ENCODE peak calls at places on chromosomes 16 and 17, in seven cellular contexts. One of them, this sample, is unnamed.

GRCh38 chr16:60491258-60491657 is 1545.0 kb downstream of the CDH8 start:
- DNase-seq in naive thymus-derived CD4-positive, alpha-beta T cell: no peak
- DNase-seq in T-helper 1 cell: no peak
- DNase-seq in cardiac septum: no peak
- DNase-seq in cardiac fibroblast: no peak
- DNase-seq in OCI-LY7: no peak
- DNase-seq in EH: no peak
- DNase-seq in this sample: no peak

GRCh38 chr16:50718061-50718760 is 23.7 kb upstream of the CYLD start:
- DNase-seq in naive thymus-derived CD4-positive, alpha-beta T cell: no peak
- DNase-seq in T-helper 1 cell: no peak
- DNase-seq in cardiac septum: no peak
- DNase-seq in cardiac fibroblast: peak
- DNase-seq in OCI-LY7: no peak
- DNase-seq in EH: peak
- DNase-seq in this sample: no peak

GRCh38 chr17:79979841-79980215 is 55.8 kb downstream of the TBC1D16 start:
- DNase-seq in naive thymus-derived CD4-positive, alpha-beta T cell: no peak
- DNase-seq in T-helper 1 cell: no peak
- DNase-seq in cardiac septum: peak
- DNase-seq in cardiac fibroblast: no peak
- DNase-seq in OCI-LY7: no peak
- DNase-seq in EH: no peak
- DNase-seq in this sample: no peak

GRCh38 chr17:58630883-58631522 is 60.8 kb downstream of the TEX14 start:
- DNase-seq in naive thymus-derived CD4-positive, alpha-beta T cell: no peak
- DNase-seq in T-helper 1 cell: no peak
- DNase-seq in cardiac septum: no peak
- DNase-seq in cardiac fibroblast: no peak
- DNase-seq in OCI-LY7: no peak
- DNase-seq in EH: no peak
- DNase-seq in this sample: no peak

GRCh38 chr17:19703106-19703775 is 13.1 kb downstream of the SLC47A2 start:
- DNase-seq in naive thymus-derived CD4-positive, alpha-beta T cell: no peak
- DNase-seq in T-helper 1 cell: no peak
- DNase-seq in cardiac septum: no peak
- DNase-seq in cardiac fibroblast: peak
- DNase-seq in OCI-LY7: peak
- DNase-seq in EH: no peak
- DNase-seq in this sample: no peak

GRCh38 chr16:79751785-79752184 is 151.2 kb upstream of the MAF start:
- DNase-seq in naive thymus-derived CD4-positive, alpha-beta T cell: no peak
- DNase-seq in T-helper 1 cell: no peak
- DNase-seq in cardiac septum: no peak
- DNase-seq in cardiac fibroblast: peak
- DNase-seq in OCI-LY7: no peak
- DNase-seq in EH: no peak
- DNase-seq in this sample: no peak

GRCh38 chr17:17719199-17719940 is 38.1 kb downstream of the RAI1 start:
- DNase-seq in naive thymus-derived CD4-positive, alpha-beta T cell: no peak
- DNase-seq in T-helper 1 cell: no peak
- DNase-seq in cardiac septum: no peak
- DNase-seq in cardiac fibroblast: no peak
- DNase-seq in OCI-LY7: no peak
- DNase-seq in EH: no peak
- DNase-seq in this sample: no peak

GRCh38 chr16:50611332-50611934 is 63.2 kb downstream of the NKD1 start:
- DNase-seq in naive thymus-derived CD4-positive, alpha-beta T cell: no peak
- DNase-seq in T-helper 1 cell: no peak
- DNase-seq in cardiac septum: no peak
- DNase-seq in cardiac fibroblast: peak
- DNase-seq in OCI-LY7: no peak
- DNase-seq in EH: peak
- DNase-seq in this sample: no peak

GRCh38 chr17:63611354-63611753 is 10.7 kb downstream of the TACO1 start:
- DNase-seq in naive thymus-derived CD4-positive, alpha-beta T cell: peak
- DNase-seq in T-helper 1 cell: no peak
- DNase-seq in cardiac septum: no peak
- DNase-seq in cardiac fibroblast: no peak
- DNase-seq in OCI-LY7: no peak
- DNase-seq in EH: no peak
- DNase-seq in this sample: no peak

GRCh38 chr17:15662726-15663125 is 21.4 kb downstream of the TRIM16 start:
- DNase-seq in naive thymus-derived CD4-positive, alpha-beta T cell: no peak
- DNase-seq in T-helper 1 cell: no peak
- DNase-seq in cardiac septum: no peak
- DNase-seq in cardiac fibroblast: no peak
- DNase-seq in OCI-LY7: no peak
- DNase-seq in EH: no peak
- DNase-seq in this sample: no peak

GRCh38 chr16:48504216-48504615 is 105.8 kb downstream of the N4BP1 start:
- DNase-seq in naive thymus-derived CD4-positive, alpha-beta T cell: no peak
- DNase-seq in T-helper 1 cell: no peak
- DNase-seq in cardiac septum: no peak
- DNase-seq in cardiac fibroblast: no peak
- DNase-seq in OCI-LY7: no peak
- DNase-seq in EH: no peak
- DNase-seq in this sample: peak

GRCh38 chr16:65975049-65975708 is 391.3 kb upstream of the CDH5 start:
- DNase-seq in naive thymus-derived CD4-positive, alpha-beta T cell: no peak
- DNase-seq in T-helper 1 cell: no peak
- DNase-seq in cardiac septum: no peak
- DNase-seq in cardiac fibroblast: peak
- DNase-seq in OCI-LY7: no peak
- DNase-seq in EH: peak
- DNase-seq in this sample: no peak

GRCh38 chr17:82859431-82860403 is 19.9 kb upstream of the ZNF750 start:
- DNase-seq in naive thymus-derived CD4-positive, alpha-beta T cell: peak
- DNase-seq in T-helper 1 cell: no peak
- DNase-seq in cardiac septum: no peak
- DNase-seq in cardiac fibroblast: peak
- DNase-seq in OCI-LY7: peak
- DNase-seq in EH: peak
- DNase-seq in this sample: peak

GRCh38 chr16:46783800-46784199 is 35.7 kb upstream of the MYLK3 start:
- DNase-seq in naive thymus-derived CD4-positive, alpha-beta T cell: no peak
- DNase-seq in T-helper 1 cell: no peak
- DNase-seq in cardiac septum: no peak
- DNase-seq in cardiac fibroblast: no peak
- DNase-seq in OCI-LY7: no peak
- DNase-seq in EH: peak
- DNase-seq in this sample: no peak

GRCh38 chr17:29378495-29378894 is 11.7 kb upstream of the TAOK1 start:
- DNase-seq in naive thymus-derived CD4-positive, alpha-beta T cell: no peak
- DNase-seq in T-helper 1 cell: no peak
- DNase-seq in cardiac septum: no peak
- DNase-seq in cardiac fibroblast: no peak
- DNase-seq in OCI-LY7: no peak
- DNase-seq in EH: no peak
- DNase-seq in this sample: no peak